ENCODE peak calls at places on chromosome 7, in nine cellular contexts. W is heart left ventricle, S is uterus, N is transverse colon, M is IMR-90, U is adrenal gland, O is prostate gland, P is right lobe of liver, G is ovary. T is an unnamed sample. For H3K36me3, the result is how much of the 10 kb centered on the place peaks cover.

GRCh38 chr7:6164010-6164409 is 108.4 kb downstream of the CYTH3 start:
- DNase-seq in W (no peak), S (no peak), N (no peak), M (no peak), U (no peak), O (no peak), P (no peak), G (no peak), T (no peak)

GRCh38 chr7:158648787-158649186 is 55.8 kb downstream of the NCAPG2 start:
- DNase-seq in W (no peak), S (no peak), N (no peak), M (no peak), U (no peak), O (no peak), P (no peak), G (no peak), T (no peak)

GRCh38 chr7:93203496-93203895 is 22.8 kb downstream of the HEPACAM2 start:
- DNase-seq in W (no peak), S (no peak), N (peak), M (no peak), U (no peak), O (peak), P (no peak), G (no peak), T (no peak)

GRCh38 chr7:69932034-69932628 is 333.9 kb downstream of the AUTS2 start:
- DNase-seq in W (no peak), S (peak), N (no peak), M (peak), U (peak), O (peak), P (no peak), G (peak), T (no peak)

GRCh38 chr7:17989546-17989945 is 38.1 kb downstream of the PRPS1L1 start:
- DNase-seq in W (no peak), S (no peak), N (peak), M (peak), U (no peak), O (no peak), P (no peak), G (no peak), T (no peak)

GRCh38 chr7:132508724-132509348 is 67.4 kb downstream of the PLXNA4 start:
- DNase-seq in W (no peak), S (no peak), N (no peak), M (no peak), U (peak), O (no peak), P (no peak), G (no peak), T (no peak)

GRCh38 chr7:42222891-42223290 is 14.1 kb downstream of the GLI3 start:
- DNase-seq in W (no peak), S (peak), N (peak), M (no peak), U (no peak), O (no peak), P (no peak), G (no peak), T (no peak)

GRCh38 chr7:55464422-55464821 is 99.3 kb downstream of the LANCL2 start:
- DNase-seq in W (no peak), S (no peak), N (no peak), M (peak), U (no peak), O (no peak), P (no peak), G (no peak), T (no peak)

GRCh38 chr7:74412061-74412460 is 41.6 kb upstream of the GTF2IRD1 start:
- DNase-seq in W (peak), S (no peak), N (no peak), M (no peak), U (no peak), O (no peak), P (no peak), G (no peak), T (no peak)

GRCh38 chr7:149854611-149855367 is 16.6 kb downstream of the ZNF862 start:
- DNase-seq in W (no peak), S (peak), N (peak), M (peak), U (peak), O (peak), P (peak), G (peak), T (peak)

GRCh38 chr7:105353752-105354328 is 34.9 kb downstream of the SRPK2 start:
- DNase-seq in W (peak), S (peak), N (peak), M (no peak), U (peak), O (no peak), P (no peak), G (no peak), T (peak)

GRCh38 chr7:150896562-150897209 is 44.4 kb downstream of the AOC1 start:
- DNase-seq in W (no peak), S (no peak), N (no peak), M (no peak), U (no peak), O (no peak), P (no peak), G (no peak), T (no peak)

GRCh38 chr7:37191797-37192196 is 256.9 kb downstream of the ELMO1 start:
- DNase-seq in W (no peak), S (no peak), N (no peak), M (no peak), U (no peak), O (no peak), P (no peak), G (no peak), T (no peak)

GRCh38 chr7:35697414-35698175 is 2.7 kb upstream of the HERPUD2 start:
- DNase-seq in W (no peak), S (no peak), N (no peak), M (peak), U (no peak), O (no peak), P (no peak), G (no peak), T (no peak)

GRCh38 chr7:96400518-96400917 is 78.6 kb upstream of the SLC25A13 start:
- DNase-seq in W (no peak), S (no peak), N (no peak), M (peak), U (no peak), O (no peak), P (no peak), G (no peak), T (no peak)

GRCh38 chr7:11404355-11404754 is 427.6 kb downstream of the THSD7A start:
- DNase-seq in W (no peak), S (no peak), N (no peak), M (no peak), U (no peak), O (no peak), P (no peak), G (no peak), T (no peak)

GRCh38 chr7:127880454-127880853 is 150.8 kb downstream of the LRRC4 start:
- DNase-seq in W (no peak), S (no peak), N (no peak), M (no peak), U (no peak), O (no peak), P (no peak), G (no peak), T (no peak)

GRCh38 chr7:32059289-32060045 is 10.7 kb downstream of the PDE1C start:
- DNase-seq in W (no peak), S (no peak), N (no peak), M (peak), U (no peak), O (no peak), P (no peak), G (no peak), T (no peak)

GRCh38 chr7:29479606-29480200 is 83.9 kb upstream of the PRR15 start:
- DNase-seq in W (no peak), S (peak), N (peak), M (no peak), U (no peak), O (no peak), P (no peak), G (peak), T (no peak)

GRCh38 chr7:24724451-24725190 is 32.6 kb downstream of the GSDME start:
- DNase-seq in W (no peak), S (no peak), N (no peak), M (no peak), U (no peak), O (no peak), P (no peak), G (no peak), T (no peak)

GRCh38 chr7:28481131-28481926 is 69.0 kb downstream of the CREB5 start:
- DNase-seq in W (no peak), S (no peak), N (no peak), M (peak), U (no peak), O (no peak), P (no peak), G (no peak), T (no peak)

GRCh38 chr7:156095908-156096539 is 283.8 kb upstream of the SHH start:
- DNase-seq in W (no peak), S (no peak), N (no peak), M (no peak), U (no peak), O (no peak), P (no peak), G (no peak), T (no peak)

GRCh38 chr7:50479743-50480517 is 29.8 kb upstream of the FIGNL1 start:
- DNase-seq in W (no peak), S (no peak), N (no peak), M (no peak), U (no peak), O (no peak), P (no peak), G (no peak), T (no peak)

GRCh38 chr7:81604075-81604807 is 165.6 kb downstream of the HGF start:
- DNase-seq in W (no peak), S (no peak), N (no peak), M (peak), U (no peak), O (no peak), P (no peak), G (no peak), T (no peak)

GRCh38 chr7:149624006-149624405 is 126.4 kb upstream of the ZNF746 start:
- DNase-seq in W (no peak), S (peak), N (peak), M (peak), U (peak), O (no peak), P (peak), G (peak), T (no peak)

GRCh38 chr7:51774178-51774577 is 457.6 kb upstream of the COBL start:
- DNase-seq in W (no peak), S (no peak), N (no peak), M (no peak), U (no peak), O (no peak), P (no peak), G (no peak), T (no peak)

GRCh38 chr7:16812542-16813231 is 7.9 kb upstream of the AGR2 start:
- DNase-seq in W (no peak), S (no peak), N (no peak), M (no peak), U (no peak), O (no peak), P (no peak), G (no peak), T (no peak)

GRCh38 chr7:665251-665650 is 61.2 kb upstream of the DNAAF5 start:
- DNase-seq in W (no peak), S (peak), N (no peak), M (peak), U (no peak), O (no peak), P (no peak), G (peak), T (no peak)

GRCh38 chr7:103594186-103594585 is 148.2 kb upstream of the SLC26A5 start:
- DNase-seq in W (no peak), S (no peak), N (no peak), M (no peak), U (no peak), O (no peak), P (peak), G (no peak), T (no peak)

GRCh38 chr7:156179872-156180390 is 367.7 kb upstream of the SHH start:
- DNase-seq in W (peak), S (no peak), N (no peak), M (no peak), U (no peak), O (no peak), P (no peak), G (no peak), T (no peak)

GRCh38 chr7:144908324-144908723 is 72.5 kb upstream of the TPK1 start:
- DNase-seq in W (no peak), S (no peak), N (no peak), M (no peak), U (no peak), O (no peak), P (no peak), G (no peak), T (no peak)

GRCh38 chr7:142964502-142965246 is 2.5 kb upstream of the KEL start:
- DNase-seq in W (no peak), S (no peak), N (no peak), M (no peak), U (no peak), O (no peak), P (no peak), G (no peak), T (no peak)

GRCh38 chr7:75762350-75762917 is 9.6 kb downstream of the CCL26 start:
- DNase-seq in W (no peak), S (no peak), N (no peak), M (peak), U (no peak), O (no peak), P (no peak), G (no peak), T (no peak)

GRCh38 chr7:1640376-1641172 is 29.5 kb upstream of the ELFN1 start:
- DNase-seq in W (no peak), S (no peak), N (no peak), M (no peak), U (no peak), O (no peak), P (no peak), G (no peak), T (no peak)

GRCh38 chr7:151790826-151791379 is 86.0 kb downstream of the PRKAG2 start:
- DNase-seq in W (no peak), S (no peak), N (no peak), M (no peak), U (no peak), O (no peak), P (peak), G (no peak), T (no peak)

GRCh38 chr7:92723978-92724377 is 112.4 kb downstream of the CDK6 start:
- DNase-seq in W (no peak), S (peak), N (no peak), M (no peak), U (no peak), O (no peak), P (no peak), G (no peak), T (no peak)

GRCh38 chr7:142345817-142346216 is 88.0 kb upstream of the PRSS58 start:
- DNase-seq in W (no peak), S (no peak), N (no peak), M (no peak), U (no peak), O (no peak), P (no peak), G (no peak), T (no peak)

GRCh38 chr7:17392846-17393245 is 94.4 kb downstream of the AHR start:
- DNase-seq in W (no peak), S (no peak), N (no peak), M (peak), U (no peak), O (no peak), P (no peak), G (no peak), T (no peak)

GRCh38 chr7:51165337-51165736 is 151.3 kb downstream of the COBL start:
- DNase-seq in W (no peak), S (no peak), N (no peak), M (no peak), U (no peak), O (no peak), P (no peak), G (no peak), T (no peak)

DNA sequence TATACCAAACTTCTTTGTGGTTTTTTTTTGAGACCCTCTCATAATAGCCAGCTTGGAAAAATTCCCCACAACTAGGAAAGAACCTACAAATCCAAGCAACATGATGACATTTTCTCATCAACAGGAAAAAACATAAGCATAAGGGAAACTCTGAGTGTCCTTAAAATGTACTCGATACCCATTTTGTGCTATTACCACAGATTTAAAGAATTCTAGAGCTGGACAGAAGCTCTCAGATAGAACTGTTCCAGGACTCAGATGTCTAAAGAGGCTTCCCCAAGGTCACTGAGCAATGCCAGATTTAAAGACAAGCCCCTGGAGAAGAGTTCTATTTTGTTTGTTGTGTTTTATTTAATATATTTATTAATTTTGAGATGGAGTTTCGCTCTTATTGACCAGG is 214.9 kb upstream of the KLF14 start:
- DNase-seq in W (no peak), S (no peak), N (no peak), M (no peak), U (no peak), O (no peak), P (no peak), G (no peak), T (no peak)
- TF ChIP-seq POLR2A in W (no peak), S (no peak), N (no peak), M (no peak), U (no peak), O (no peak), P (no peak), G (no peak), T (no peak)

GRCh38 chr7:64902806-64903721 is at the start of gene ZNF273:
- DNase-seq in W (peak), S (peak), N (peak), M (peak), U (peak), O (peak), P (peak), G (peak), T (peak)
- H3K36me3 ChIP-seq in W (under half), S (under half), N (under half), M (under half), U (under half), O (under half), P (under half), G (under half), T (under half)

GRCh38 chr7:15086882-15087281 is 184.3 kb upstream of the DGKB start:
- DNase-seq in W (no peak), S (no peak), N (no peak), M (no peak), U (no peak), O (no peak), P (no peak), G (no peak), T (no peak)
- H3K4me3 ChIP-seq in W (no peak), S (no peak), N (no peak), M (no peak), U (no peak), O (no peak), P (no peak), G (no peak), T (no peak)

DNA sequence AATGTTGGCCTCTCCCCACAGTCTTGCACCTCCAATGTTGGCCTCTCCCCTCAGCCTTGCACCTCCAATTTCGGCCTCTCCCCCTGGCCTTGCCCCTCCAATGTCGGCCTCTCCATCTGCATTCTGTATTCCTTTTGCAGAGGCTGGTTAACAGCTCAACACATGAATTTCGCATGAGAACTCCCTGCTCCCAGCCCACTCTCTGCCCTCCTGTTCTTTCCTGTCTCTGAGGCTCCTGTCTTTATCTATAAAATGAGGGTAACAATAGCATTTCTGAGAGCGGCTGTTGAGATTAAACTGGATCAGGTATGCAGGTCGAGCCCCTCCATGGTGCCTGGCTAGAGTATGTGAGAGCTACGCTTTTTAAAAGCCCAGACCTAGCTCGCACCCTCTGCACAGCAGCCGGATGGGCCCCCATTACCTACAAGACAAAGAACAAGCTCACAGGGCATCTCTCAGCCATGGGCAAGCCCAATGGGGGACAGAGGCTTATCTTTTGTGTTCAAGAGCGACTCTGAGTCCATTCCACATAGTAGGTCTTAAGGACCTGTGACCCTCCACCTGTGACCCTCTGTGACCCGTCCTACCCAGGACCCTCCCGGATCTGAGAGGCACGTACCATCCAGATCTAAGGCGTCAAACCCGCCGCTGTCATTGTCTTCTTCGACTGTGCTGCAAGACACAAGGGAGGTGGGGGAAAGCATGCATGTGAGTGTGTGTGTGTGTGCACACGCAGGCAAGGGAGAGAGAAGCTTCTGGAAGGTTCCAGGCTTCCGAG is 82.2 kb upstream of the GNA12 start:
- DNase-seq in W (peak), S (no peak), N (no peak), M (no peak), U (no peak), O (no peak), P (no peak), G (no peak), T (no peak)
- TF ChIP-seq POLR2A in W (no peak), S (no peak), N (no peak), M (no peak), U (no peak), O (no peak), P (no peak), G (no peak), T (no peak)

GRCh38 chr7:102468416-102469350 is 3.9 kb downstream of the LRWD1 start:
- DNase-seq in W (peak), S (no peak), N (no peak), M (no peak), U (peak), O (no peak), P (peak), G (no peak), T (no peak)
- H3K36me3 ChIP-seq in W (under half), S (under half), N (under half), M (under half), U (under half), O (under half), P (under half), G (under half), T (half or more)

DNA sequence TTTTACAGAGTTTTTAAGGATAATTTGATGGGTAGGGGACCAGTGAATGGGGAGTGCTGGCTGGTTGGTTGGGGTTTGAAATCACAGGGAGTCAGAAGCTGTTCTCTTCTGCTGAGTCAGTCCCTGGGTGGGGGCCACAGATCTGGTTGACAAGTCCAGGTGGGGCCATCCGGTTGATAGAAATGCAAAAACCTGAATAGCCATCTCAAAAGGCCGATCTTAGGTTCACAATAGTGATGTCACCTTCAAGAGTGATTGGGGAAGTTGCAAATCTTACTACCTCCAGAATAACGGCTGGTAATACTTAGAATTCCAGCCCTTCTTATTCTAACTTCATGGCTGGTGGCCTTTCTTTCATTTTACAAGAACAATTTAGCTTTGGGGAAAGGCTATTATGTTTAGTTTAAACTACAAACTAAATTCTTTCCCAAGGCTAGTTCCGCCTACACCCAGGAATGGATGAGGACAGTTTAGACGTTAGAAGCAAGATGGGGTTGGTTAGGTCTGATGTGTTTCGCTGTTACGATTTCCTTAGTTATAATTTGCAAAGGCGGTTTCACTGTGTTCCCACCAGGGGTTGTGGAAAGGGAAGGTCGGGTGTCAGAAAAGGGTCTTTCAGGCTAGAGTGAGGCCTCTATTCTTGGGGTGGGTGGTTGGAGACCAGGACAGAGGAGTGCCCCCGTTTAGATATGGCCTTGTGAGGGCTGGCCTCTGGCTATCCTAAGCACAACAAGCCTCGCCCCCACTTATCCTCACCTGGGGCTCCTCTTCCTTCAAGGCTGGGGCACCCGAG is 27.4 kb downstream of the IFT22 start:
- DNase-seq in W (peak), S (no peak), N (no peak), M (no peak), U (no peak), O (no peak), P (no peak), G (no peak), T (no peak)
- H3K4me3 ChIP-seq in W (no peak), S (no peak), N (no peak), M (no peak), U (no peak), O (no peak), P (no peak), G (no peak), T (no peak)

GRCh38 chr7:100568936-100569844 is 4.5 kb downstream of the SAP25 start:
- DNase-seq in W (peak), S (peak), N (peak), M (no peak), U (peak), O (peak), P (peak), G (peak), T (peak)
- TF ChIP-seq POLR2A in W (no peak), S (no peak), N (no peak), M (no peak), U (no peak), O (no peak), P (peak), G (no peak), T (no peak)